ENCODE peak calls at places on chromosomes 7 and 10, in five cellular contexts. U, V, D, J and M are unnamed samples.

GRCh38 chr10:689433-690226 is at the start of gene DIP2C:
- DNase-seq in U (peak), V (peak), D (peak), J (no peak), M (peak)

GRCh38 chr10:94361161-94361794 is 1.5 kb downstream of the NOC3L start:
- DNase-seq in U (no peak), V (no peak), D (peak), J (no peak), M (no peak)

GRCh38 chr7:16652888-16653287 is 6.9 kb downstream of the BZW2 start:
- DNase-seq in U (no peak), V (no peak), D (no peak), J (no peak), M (no peak)

GRCh38 chr7:80106498-80107113 is 28.0 kb upstream of the GNAI1 start:
- DNase-seq in U (no peak), V (no peak), D (peak), J (no peak), M (no peak)

GRCh38 chr10:97331304-97331703 is 3.2 kb downstream of the FRAT2 start:
- DNase-seq in U (no peak), V (no peak), D (no peak), J (no peak), M (no peak)

GRCh38 chr10:130884456-130884855 is 427.1 kb downstream of the TCERG1L start:
- DNase-seq in U (no peak), V (no peak), D (no peak), J (no peak), M (no peak)

GRCh38 chr10:51972733-51973346 is 273.4 kb upstream of the CSTF2T start:
- DNase-seq in U (peak), V (no peak), D (no peak), J (no peak), M (no peak)

GRCh38 chr7:4661871-4662270 is 20.2 kb upstream of the FOXK1 start:
- DNase-seq in U (no peak), V (no peak), D (no peak), J (no peak), M (no peak)

GRCh38 chr7:100100420-100101015 is 679 bp downstream of the MCM7 start:
- DNase-seq in U (peak), V (peak), D (peak), J (no peak), M (peak)

GRCh38 chr10:119509909-119510451 is 32.5 kb downstream of the RGS10 start:
- DNase-seq in U (no peak), V (no peak), D (no peak), J (no peak), M (no peak)

GRCh38 chr10:95181731-95182130 is 12.3 kb upstream of the ACSM6 start:
- DNase-seq in U (no peak), V (no peak), D (peak), J (no peak), M (no peak)

GRCh38 chr10:90461437-90462155 is 396.2 kb downstream of the HTR7 start:
- DNase-seq in U (no peak), V (no peak), D (no peak), J (no peak), M (no peak)

GRCh38 chr10:21135396-21135973 is 238.4 kb upstream of the NEBL start:
- DNase-seq in U (no peak), V (no peak), D (no peak), J (no peak), M (no peak)

GRCh38 chr10:54484186-54484585 is 316.8 kb downstream of the PCDH15 start:
- DNase-seq in U (no peak), V (no peak), D (no peak), J (no peak), M (no peak)

GRCh38 chr10:100528885-100529472 is 692 bp downstream of the NDUFB8 start:
- DNase-seq in U (no peak), V (no peak), D (peak), J (no peak), M (no peak)

GRCh38 chr10:101749033-101749432 is 26.9 kb downstream of the FGF8 start:
- DNase-seq in U (peak), V (peak), D (no peak), J (peak), M (no peak)

GRCh38 chr10:117399341-117400196 is 24.3 kb upstream of the PDZD8 start:
- DNase-seq in U (no peak), V (no peak), D (no peak), J (no peak), M (peak)

GRCh38 chr10:77715536-77715935 is 77.9 kb upstream of the KCNMA1 start:
- DNase-seq in U (no peak), V (no peak), D (no peak), J (no peak), M (peak)

GRCh38 chr10:84837877-84838276 is 509.5 kb downstream of the CCSER2 start:
- DNase-seq in U (no peak), V (no peak), D (no peak), J (no peak), M (no peak)

GRCh38 chr7:99876491-99876890 is 342 bp downstream of the OR2AE1 start:
- DNase-seq in U (no peak), V (no peak), D (no peak), J (no peak), M (peak)

GRCh38 chr10:110918633-110919348 is at the start of gene BBIP1:
- DNase-seq in U (no peak), V (peak), D (peak), J (peak), M (peak)

GRCh38 chr10:59580257-59580863 is 129.3 kb downstream of the SLC16A9 start:
- DNase-seq in U (no peak), V (no peak), D (peak), J (no peak), M (peak)

GRCh38 chr7:106657085-106657991 is 3.6 kb downstream of the CCDC71L start:
- DNase-seq in U (no peak), V (no peak), D (peak), J (no peak), M (no peak)

GRCh38 chr10:124972637-124973036 is 30.7 kb downstream of the ZRANB1 start:
- DNase-seq in U (no peak), V (no peak), D (no peak), J (no peak), M (no peak)

GRCh38 chr7:102849538-102849937 is 63.3 kb upstream of the LRRC17 start:
- DNase-seq in U (no peak), V (no peak), D (no peak), J (no peak), M (no peak)

GRCh38 chr7:157516911-157517781 is 180.3 kb downstream of the DNAJB6 start:
- DNase-seq in U (no peak), V (no peak), D (no peak), J (no peak), M (no peak)

DNA sequence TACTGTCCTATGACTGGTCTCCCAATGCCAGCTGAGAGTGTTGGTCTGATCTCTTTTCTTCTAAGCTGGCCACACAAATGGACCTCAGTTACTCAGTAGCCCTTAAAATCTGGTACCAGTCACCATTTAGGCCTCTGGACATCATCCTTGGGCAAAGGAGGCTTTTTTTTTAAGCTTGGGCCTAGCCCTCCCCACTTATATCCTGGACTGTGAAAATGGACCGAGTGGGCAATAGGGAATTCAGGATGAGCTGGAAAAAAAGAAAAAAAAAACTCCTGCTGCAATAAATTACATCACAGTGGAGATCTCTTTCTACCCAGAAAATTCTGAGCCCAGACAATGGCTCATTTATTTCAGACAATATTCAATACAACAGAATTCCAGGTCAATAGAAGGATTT is 68.4 kb downstream of the PARP12 start:
- DNase-seq in U (no peak), V (no peak), D (peak), J (no peak), M (no peak)
- H3K4ac ChIP-seq in U (no peak), V (no peak), D (peak), J (no peak), M (no peak)

DNA sequence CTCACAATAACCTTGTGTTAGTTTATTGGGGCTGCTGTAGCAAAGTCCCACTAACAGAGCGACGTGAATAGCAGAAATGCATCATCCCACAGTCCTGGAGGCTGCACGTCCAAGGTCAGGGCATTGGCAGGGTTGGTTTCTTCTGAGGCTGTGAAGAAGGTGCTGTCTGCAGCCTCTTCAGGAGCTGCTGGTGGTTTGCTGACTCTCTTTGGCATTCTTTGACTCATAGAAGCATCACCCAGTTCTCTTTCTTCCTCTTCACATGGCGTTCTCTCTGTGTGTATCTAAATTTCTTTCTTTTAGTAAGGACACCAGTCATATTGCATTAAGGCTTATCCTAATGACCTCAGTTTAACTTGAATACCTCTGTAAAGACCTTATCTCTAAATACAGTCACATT is 428.4 kb upstream of the KLF6 start:
- DNase-seq in U (no peak), V (no peak), D (no peak), J (no peak), M (no peak)
- H2BK12ac ChIP-seq in U (no peak), V (no peak), D (no peak), J (no peak), M (peak)

GRCh38 chr10:126131338-126131737 is 235.0 kb downstream of the FANK1 start:
- DNase-seq in U (no peak), V (no peak), D (peak), J (no peak), M (peak)

GRCh38 chr10:126130291-126130710 is 233.9 kb downstream of the FANK1 start:
- DNase-seq in U (no peak), V (no peak), D (peak), J (no peak), M (peak)

GRCh38 chr10:126133906-126134703 is 237.7 kb downstream of the FANK1 start:
- DNase-seq in U (no peak), V (no peak), D (peak), J (no peak), M (peak)

GRCh38 chr10:126135177-126135576 is 238.8 kb downstream of the FANK1 start:
- DNase-seq in U (no peak), V (no peak), D (peak), J (no peak), M (no peak)

DNA sequence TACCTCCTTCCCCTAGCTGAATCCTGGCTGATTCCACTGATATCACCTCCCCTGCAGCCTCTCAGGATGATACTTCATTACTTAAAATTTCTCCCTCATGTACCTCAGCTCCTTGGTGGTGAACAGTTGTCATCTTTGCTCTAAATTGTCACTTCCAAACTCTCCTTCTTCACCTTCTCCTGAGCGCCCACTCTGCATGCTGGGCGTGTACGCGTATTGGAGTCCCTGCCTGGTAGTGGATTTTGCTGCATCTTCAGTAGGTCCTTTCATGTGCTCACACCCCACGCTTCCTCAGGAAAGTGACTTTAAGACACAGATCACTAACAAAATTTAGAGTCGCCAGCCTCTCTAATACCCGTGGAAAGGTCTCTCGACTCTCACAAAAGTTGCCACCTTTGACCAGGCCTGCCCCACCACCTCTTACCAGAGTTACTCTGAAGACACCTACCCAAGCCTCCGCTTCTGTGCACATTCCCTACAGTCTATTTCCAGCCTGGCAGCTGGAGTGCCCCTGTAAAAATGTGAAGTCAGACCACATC is 236.8 kb downstream of the FANK1 start:
- DNase-seq in U (no peak), V (no peak), D (no peak), J (no peak), M (no peak)
- H3K4ac ChIP-seq in U (no peak), V (no peak), D (no peak), J (no peak), M (no peak)

DNA sequence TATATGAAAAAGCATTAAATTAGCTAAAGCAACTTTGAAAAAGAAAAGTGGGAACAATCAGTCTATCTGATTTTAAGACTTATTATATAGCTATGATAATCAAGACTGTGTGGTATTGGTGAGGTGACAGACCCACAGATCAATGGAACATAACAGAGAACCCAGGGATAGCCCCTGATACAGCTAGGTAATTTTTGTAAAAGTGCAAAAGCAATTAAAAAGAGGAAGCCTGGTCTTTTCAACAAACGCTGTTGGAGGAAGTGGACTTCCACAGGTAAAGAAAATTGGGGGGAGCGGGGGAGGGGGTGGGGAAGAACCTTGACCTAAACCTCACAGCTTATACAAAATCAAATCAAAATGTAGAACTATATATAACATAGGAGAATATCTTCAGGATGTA is 45.4 kb downstream of the GNA12 start:
- DNase-seq in U (no peak), V (no peak), D (no peak), J (no peak), M (no peak)
- H2BK12ac ChIP-seq in U (no peak), V (no peak), D (no peak), J (no peak), M (no peak)

GRCh38 chr7:108094933-108095710 is 35.0 kb downstream of the LAMB4 start:
- DNase-seq in U (no peak), V (no peak), D (peak), J (no peak), M (peak)
- H3K4ac ChIP-seq in U (no peak), V (no peak), D (peak), J (no peak), M (no peak)